ENCODE peak calls at places on chromosome 2, in seven cellular contexts. X is CD8-positive, alpha-beta T cell; M is thoracic aorta; I is CD8-positive, alpha-beta memory T cell; V is PC-3; G is CD4-positive, alpha-beta memory T cell; Y is neural progenitor cell. B is an unnamed sample. For H3K4me1, the result is how much of the 10 kb centered on the place peaks cover.

GRCh38 chr2:191376981-191377629 is 131.9 kb downstream of the MYO1B start:
- DNase-seq in G (no peak), I (no peak), Y (no peak), V (peak), X (no peak), M (peak), B (no peak)

GRCh38 chr2:111918383-111918806 is 20.0 kb downstream of the MERTK start:
- DNase-seq in X (no peak), V (peak), M (no peak), Y (no peak), G (no peak), I (no peak), B (no peak)

GRCh38 chr2:109317471-109318090 is 188.6 kb downstream of the SH3RF3 start:
- DNase-seq in M (no peak), V (no peak), X (no peak), I (no peak), G (no peak), Y (no peak), B (no peak)

GRCh38 chr2:171923206-171923605 is 945 bp downstream of the HAT1 start:
- DNase-seq in G (no peak), V (peak), M (no peak), I (no peak), X (no peak), Y (no peak), B (no peak)

GRCh38 chr2:121345887-121346286 is 60.9 kb upstream of the TFCP2L1 start:
- DNase-seq in V (no peak), Y (no peak), X (no peak), M (no peak), G (no peak), I (no peak), B (no peak)

GRCh38 chr2:191351298-191351697 is 106.1 kb downstream of the MYO1B start:
- DNase-seq in X (no peak), V (no peak), Y (no peak), G (no peak), M (no peak), I (no peak), B (no peak)

GRCh38 chr2:57602738-57603137 is 443.9 kb upstream of the VRK2 start:
- DNase-seq in Y (no peak), X (no peak), V (no peak), I (no peak), M (no peak), G (no peak), B (no peak)

GRCh38 chr2:223632826-223633225 is 30.7 kb upstream of the SCG2 start:
- DNase-seq in M (no peak), V (no peak), Y (no peak), X (no peak), I (no peak), G (no peak), B (no peak)

GRCh38 chr2:43513216-43513615 is 82.6 kb downstream of the THADA start:
- DNase-seq in G (no peak), I (no peak), V (no peak), X (no peak), Y (no peak), M (no peak), B (no peak)

GRCh38 chr2:175855794-175856453 is 146.1 kb downstream of the LNPK start:
- DNase-seq in I (no peak), Y (no peak), M (peak), X (no peak), G (no peak), V (peak), B (no peak)

DNA sequence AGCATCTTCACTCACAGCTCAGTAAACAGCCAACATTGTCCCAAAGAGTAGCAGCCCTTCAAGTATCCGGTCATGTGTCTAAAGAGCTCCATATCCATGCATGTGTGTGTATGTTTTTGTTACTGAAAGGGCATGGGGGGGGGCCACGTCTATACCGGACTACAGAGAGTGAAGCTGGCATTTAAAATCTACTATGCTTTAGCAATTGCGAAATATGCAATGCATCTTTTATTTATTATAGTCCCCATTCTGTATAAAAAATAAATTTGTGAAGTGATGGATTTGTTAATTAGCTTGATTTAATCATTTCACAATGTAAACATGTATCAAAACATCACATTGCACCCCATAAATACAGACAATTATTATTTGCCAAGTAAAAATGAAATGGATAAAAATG is 149.4 kb upstream of the ID2 start:
- DNase-seq in I (no peak), V (no peak), Y (no peak), G (no peak), X (no peak), M (no peak), B (no peak)
- H3K4me1 ChIP-seq in I (under half), V (under half), Y (under half), G (under half), X (under half), M (under half), B (under half)

DNA sequence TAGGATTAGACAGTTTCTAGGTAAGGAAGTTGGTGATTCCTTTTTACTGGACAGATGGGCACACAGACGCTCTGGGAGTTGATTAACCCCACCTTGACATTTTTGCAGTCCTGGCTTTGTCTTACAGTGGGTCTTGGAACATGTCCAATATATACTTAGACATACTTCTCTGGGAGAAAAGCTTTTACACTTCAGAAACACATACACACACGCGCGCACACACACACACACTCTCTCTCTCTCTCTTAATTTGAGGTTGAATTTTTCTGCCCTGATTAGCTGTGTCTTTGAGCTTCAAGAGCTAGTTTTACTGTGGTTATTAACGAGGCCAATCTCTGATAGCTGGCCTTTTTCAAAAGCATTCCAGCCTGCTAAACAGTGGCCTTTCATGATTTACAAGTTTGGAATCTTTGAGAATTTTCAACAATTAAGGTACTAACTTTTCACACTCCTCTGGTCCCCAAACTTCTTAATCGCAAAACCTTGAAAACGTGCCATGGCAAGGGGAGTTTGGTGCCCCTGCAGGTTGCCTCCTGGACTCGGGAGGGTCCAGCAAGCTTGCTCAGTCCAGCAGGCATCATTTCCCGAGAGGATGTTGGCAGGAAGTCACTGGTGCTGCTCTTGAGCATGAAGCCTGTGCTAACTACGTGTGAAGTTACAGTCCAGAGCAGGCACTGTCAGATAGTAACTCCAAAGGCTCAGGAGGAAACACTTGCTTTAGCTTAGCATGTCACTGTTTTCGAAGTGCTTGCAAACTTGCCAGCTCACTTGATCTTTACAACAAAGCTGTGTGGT is 215.2 kb downstream of the MYCN start:
- DNase-seq in Y (no peak), G (no peak), M (no peak), I (no peak), V (no peak), X (no peak), B (no peak)
- H3K27ac ChIP-seq in Y (no peak), G (no peak), M (no peak), I (no peak), V (no peak), X (no peak), B (no peak)

GRCh38 chr2:100879296-100879695 is 59.4 kb downstream of the NPAS2 start:
- DNase-seq in Y (no peak), I (no peak), V (no peak), X (no peak), M (no peak), G (no peak), B (no peak)

GRCh38 chr2:100880730-100881129 is 60.8 kb downstream of the NPAS2 start:
- DNase-seq in X (no peak), I (no peak), M (no peak), V (no peak), Y (no peak), G (no peak), B (no peak)

GRCh38 chr2:100882645-100883613 is 63.0 kb downstream of the NPAS2 start:
- DNase-seq in M (no peak), Y (no peak), V (peak), G (no peak), X (no peak), I (no peak), B (no peak)

GRCh38 chr2:100884145-100884621 is 64.2 kb downstream of the NPAS2 start:
- DNase-seq in V (no peak), I (no peak), X (no peak), G (no peak), M (no peak), Y (no peak), B (no peak)

GRCh38 chr2:100881629-100882028 is 61.7 kb downstream of the NPAS2 start:
- DNase-seq in X (no peak), V (no peak), Y (no peak), G (no peak), I (no peak), M (no peak), B (no peak)
- H3K4me3 ChIP-seq in X (no peak), V (no peak), Y (no peak), G (no peak), I (no peak), M (no peak), B (no peak)

DNA sequence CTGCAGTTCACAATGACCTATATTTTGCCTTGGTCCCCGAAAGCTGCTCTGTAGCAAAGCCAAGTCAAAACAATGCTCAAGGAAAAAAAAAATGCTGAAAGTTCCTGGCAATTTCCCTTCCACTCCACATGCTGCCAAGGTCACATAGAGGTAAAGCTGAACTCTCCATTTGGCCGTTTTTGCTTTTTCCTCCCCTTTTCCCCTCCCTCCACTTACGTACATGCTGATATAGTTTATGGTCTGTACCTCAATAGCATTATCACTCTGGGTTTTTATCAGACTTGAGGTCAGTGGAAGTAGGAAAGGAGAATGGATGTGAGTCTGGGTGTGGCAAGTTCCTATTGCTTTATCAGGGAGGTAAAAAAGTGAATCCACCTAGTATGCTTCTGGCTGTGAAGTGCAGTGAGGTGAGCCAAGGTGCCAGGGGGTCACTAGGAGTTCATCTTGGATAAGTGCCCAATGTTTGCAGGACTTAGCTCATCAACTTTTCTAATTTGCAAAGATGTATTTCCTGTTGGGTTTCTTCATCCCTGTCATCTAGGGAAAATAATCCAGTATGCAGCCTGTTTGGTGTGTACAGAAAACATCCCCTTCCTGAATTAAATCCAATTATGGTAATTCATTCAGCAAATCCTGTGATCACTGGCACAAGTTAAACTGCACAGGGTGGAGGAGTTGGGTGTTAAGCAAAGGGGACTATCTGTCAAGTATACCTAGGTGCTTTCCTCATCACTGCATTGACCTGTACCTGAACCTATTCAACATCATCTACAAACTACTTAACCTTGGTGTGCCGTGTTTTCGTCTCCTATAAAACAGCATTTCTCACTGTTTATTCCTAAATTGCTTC is 124.3 kb upstream of the CYP26B1 start:
- DNase-seq in X (no peak), I (no peak), G (no peak), Y (no peak), M (no peak), V (peak), B (no peak)
- H3K4me1 ChIP-seq in X (under half), I (under half), G (under half), Y (under half), M (under half), V (under half), B (under half)

GRCh38 chr2:213065583-213066444 is 85.6 kb downstream of the IKZF2 start:
- DNase-seq in X (peak), M (no peak), I (no peak), Y (peak), V (no peak), G (no peak), B (no peak)
- H3K27ac ChIP-seq in X (no peak), M (no peak), I (no peak), Y (no peak), V (no peak), G (no peak), B (no peak)

GRCh38 chr2:27262379-27263286 is at the start of gene SLC30A3:
- DNase-seq in V (no peak), G (peak), X (peak), Y (peak), I (peak), M (no peak), B (no peak)

GRCh38 chr2:27263287-27264252 is 723 bp upstream of the SLC30A3 start:
- DNase-seq in Y (peak), G (peak), X (no peak), M (no peak), V (no peak), I (no peak), B (no peak)

GRCh38 chr2:27261926-27262298 is 935 bp downstream of the SLC30A3 start:
- DNase-seq in G (no peak), M (no peak), I (no peak), V (no peak), Y (peak), X (no peak), B (no peak)

GRCh38 chr2:27264253-27264752 is 1.5 kb upstream of the SLC30A3 start:
- DNase-seq in V (no peak), G (peak), M (no peak), X (no peak), I (no peak), Y (peak), B (no peak)

GRCh38 chr2:27261241-27261925 is 1.5 kb downstream of the SLC30A3 start:
- DNase-seq in M (no peak), G (no peak), I (no peak), X (no peak), Y (no peak), V (no peak), B (no peak)
- H3K4me3 ChIP-seq in M (peak), G (peak), I (no peak), X (no peak), Y (peak), V (no peak), B (peak)

GRCh38 chr2:230661072-230661957 is 51.3 kb upstream of the CAB39 start:
- DNase-seq in Y (no peak), G (peak), M (no peak), V (no peak), I (peak), X (peak), B (no peak)
- H3K4me1 ChIP-seq in Y (under half), G (half or more), M (under half), V (under half), I (half or more), X (half or more), B (under half)

B was measured in iPS DF 6.9.